ENCODE peak calls at places on chromosomes 6 and 20, in six cellular contexts. Y is esophagus squamous epithelium, S is heart left ventricle, V is adrenal gland, X is A549, U is testis. N is an unnamed sample.

GRCh38 chr20:4401601-4402000 is 320.1 kb upstream of the PRND start:
- DNase-seq in X (no peak), S (no peak), Y (no peak), U (no peak), V (no peak), N (no peak)

GRCh38 chr6:149815788-149816187 is 48.4 kb downstream of the LRP11 start:
- DNase-seq in S (no peak), Y (no peak), U (no peak), X (no peak), V (no peak), N (no peak)

GRCh38 chr6:118372413-118372812 is 175.7 kb upstream of the PLN start:
- DNase-seq in X (no peak), Y (no peak), S (peak), V (peak), U (peak), N (peak)

GRCh38 chr20:45407067-45407745 is 883 bp upstream of the DBNDD2 start:
- DNase-seq in V (peak), Y (no peak), X (no peak), U (peak), S (peak), N (no peak)

GRCh38 chr6:76876922-76877553 is 586.3 kb downstream of the HTR1B start:
- DNase-seq in S (peak), U (peak), Y (no peak), V (peak), X (peak), N (no peak)

GRCh38 chr20:7879883-7880282 is 60.4 kb downstream of the HAO1 start:
- DNase-seq in Y (no peak), U (no peak), V (no peak), S (no peak), X (peak), N (no peak)

GRCh38 chr6:36516991-36517390 is 30.3 kb downstream of the STK38 start:
- DNase-seq in S (no peak), Y (no peak), V (no peak), U (no peak), X (no peak), N (no peak)

GRCh38 chr6:139538366-139538765 is 163.9 kb upstream of the CITED2 start:
- DNase-seq in X (no peak), V (no peak), Y (no peak), U (no peak), S (no peak), N (no peak)

GRCh38 chr6:20302702-20303251 is 90.5 kb upstream of the MBOAT1 start:
- DNase-seq in X (no peak), Y (no peak), S (no peak), U (no peak), V (no peak), N (peak)

GRCh38 chr6:150196942-150197745 is 54.3 kb downstream of the PPP1R14C start:
- DNase-seq in V (no peak), X (no peak), U (no peak), Y (no peak), S (no peak), N (no peak)

GRCh38 chr6:33116881-33117711 is 41.3 kb downstream of the HLA-DPB1 start:
- DNase-seq in V (no peak), U (no peak), Y (no peak), X (no peak), S (no peak), N (no peak)

GRCh38 chr6:139114741-139115140 is 20.1 kb upstream of the HECA start:
- DNase-seq in Y (no peak), V (no peak), X (no peak), S (no peak), U (no peak), N (no peak)

GRCh38 chr6:33251390-33252012 is 20.2 kb downstream of the VPS52 start:
- DNase-seq in X (no peak), V (no peak), U (no peak), S (no peak), Y (no peak), N (peak)

GRCh38 chr20:23541330-23541729 is 27.0 kb downstream of the CST9L start:
- DNase-seq in U (no peak), S (no peak), Y (no peak), X (no peak), V (no peak), N (no peak)

GRCh38 chr6:137731960-137732616 is 135.0 kb upstream of the TNFAIP3 start:
- DNase-seq in V (no peak), S (no peak), U (no peak), Y (no peak), X (peak), N (no peak)

GRCh38 chr20:49697071-49697470 is 16.6 kb downstream of the B4GALT5 start:
- DNase-seq in X (no peak), U (no peak), Y (no peak), V (no peak), S (no peak), N (no peak)

GRCh38 chr6:12538881-12539357 is 177.6 kb upstream of the PHACTR1 start:
- DNase-seq in Y (no peak), V (peak), U (peak), S (peak), X (peak), N (no peak)

GRCh38 chr20:23143098-23143497 is 57.0 kb upstream of the CD93 start:
- DNase-seq in X (peak), U (peak), Y (no peak), V (peak), S (peak), N (no peak)

GRCh38 chr6:144683216-144684070 is 398.3 kb downstream of the UTRN start:
- DNase-seq in Y (no peak), X (no peak), U (no peak), S (no peak), V (no peak), N (no peak)

GRCh38 chr6:125793280-125793679 is 2.5 kb downstream of the NCOA7 start:
- DNase-seq in V (peak), S (peak), U (no peak), Y (no peak), X (no peak), N (no peak)

GRCh38 chr20:16260911-16261310 is 312.3 kb downstream of the KIF16B start:
- DNase-seq in X (no peak), U (no peak), V (no peak), Y (no peak), S (no peak), N (no peak)

GRCh38 chr20:52402514-52402913 is 210.9 kb upstream of the ZFP64 start:
- DNase-seq in Y (no peak), V (no peak), U (no peak), S (no peak), X (no peak), N (no peak)

GRCh38 chr20:13739726-13740649 is 44.7 kb downstream of the ESF1 start:
- DNase-seq in S (no peak), Y (no peak), X (no peak), U (no peak), V (no peak), N (no peak)

GRCh38 chr6:43221046-43221773 is 8.1 kb downstream of the DNPH1 start:
- DNase-seq in V (no peak), X (no peak), Y (no peak), S (no peak), U (no peak), N (no peak)

GRCh38 chr6:17907467-17908229 is 79.8 kb downstream of the KIF13A start:
- DNase-seq in U (peak), S (peak), V (peak), X (peak), Y (peak), N (peak)

GRCh38 chr20:14928083-14928482 is 590.7 kb upstream of the FLRT3 start:
- DNase-seq in U (no peak), Y (no peak), V (no peak), S (no peak), X (peak), N (peak)

GRCh38 chr6:16621002-16621401 is 140.3 kb downstream of the ATXN1 start:
- DNase-seq in U (no peak), S (no peak), Y (no peak), V (no peak), X (no peak), N (no peak)

GRCh38 chr6:102798631-102799030 is 1405.1 kb downstream of the GRIK2 start:
- DNase-seq in X (peak), S (no peak), U (peak), V (no peak), Y (no peak), N (no peak)

GRCh38 chr6:119526609-119527605 is 177.3 kb upstream of the MAN1A1 start:
- DNase-seq in U (no peak), X (no peak), S (no peak), V (no peak), Y (no peak), N (no peak)

GRCh38 chr20:44083220-44083933 is 103.6 kb downstream of the JPH2 start:
- DNase-seq in V (no peak), X (no peak), U (no peak), Y (no peak), S (peak), N (no peak)

GRCh38 chr6:5906340-5906670 is 100.4 kb downstream of the NRN1 start:
- DNase-seq in U (no peak), V (no peak), Y (no peak), S (no peak), X (no peak), N (no peak)

GRCh38 chr6:41536884-41537347 is 9.3 kb upstream of the FOXP4 start:
- DNase-seq in Y (no peak), V (no peak), U (no peak), S (no peak), X (no peak), N (peak)

DNA sequence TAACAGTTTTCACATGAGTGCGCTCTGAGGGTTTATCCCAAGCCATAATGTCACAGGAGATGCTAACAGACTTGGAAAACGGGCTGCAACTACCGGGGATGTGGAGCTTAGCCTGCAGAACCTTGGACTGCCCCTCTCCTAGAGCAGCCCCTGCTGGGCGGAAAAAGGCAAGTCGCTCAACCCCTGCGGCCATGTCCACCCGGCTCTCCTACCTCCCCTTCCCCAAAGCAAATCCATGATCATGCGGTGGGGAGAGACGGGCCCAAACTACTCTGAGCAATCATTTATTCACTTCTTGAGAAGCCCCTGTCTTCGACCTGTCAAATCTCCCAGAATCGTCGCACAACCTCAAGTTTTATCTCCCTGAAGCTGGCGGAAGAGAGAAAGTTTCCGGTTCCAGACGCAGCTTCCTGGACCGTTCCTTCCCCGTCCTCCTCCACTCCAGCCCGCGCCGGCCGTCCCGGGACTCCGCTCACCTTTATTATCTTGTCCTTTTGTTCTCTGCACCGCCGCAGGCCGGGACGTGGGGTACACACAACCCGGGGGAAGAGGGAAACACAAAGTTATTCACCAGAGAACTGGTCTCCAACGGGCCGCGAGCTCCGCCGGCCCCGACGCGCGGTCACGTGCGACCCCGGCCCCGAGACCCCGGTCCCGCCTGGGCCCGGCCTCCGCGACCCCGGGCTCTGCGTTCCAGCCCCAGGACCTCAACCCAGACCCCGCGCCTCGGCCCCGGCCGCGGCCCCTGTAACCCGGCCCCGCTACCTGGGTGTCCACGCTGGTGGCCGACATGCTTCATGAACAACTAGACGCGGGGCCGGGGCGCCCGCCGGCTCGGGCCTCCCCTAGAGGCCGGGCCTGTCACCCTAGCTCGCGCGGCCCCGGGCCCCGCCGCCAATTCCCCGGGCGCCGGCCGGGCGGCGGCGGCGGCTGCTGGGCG is 560 bp downstream of the YTHDF1 start:
- DNase-seq in S (peak), X (peak), V (no peak), Y (no peak), U (no peak), N (peak)
- TF ChIP-seq POLR2A in S (no peak), X (no peak), V (no peak), Y (no peak), U (no peak), N (no peak)

GRCh38 chr20:62066983-62067433 is 1.3 kb upstream of the TAF4 start:
- DNase-seq in S (no peak), Y (no peak), V (no peak), X (no peak), U (peak), N (peak)

GRCh38 chr20:62064788-62065668 is 653 bp downstream of the TAF4 start:
- DNase-seq in U (no peak), Y (no peak), X (no peak), S (no peak), V (no peak), N (peak)

GRCh38 chr20:62065669-62066338 is at the start of gene TAF4:
- DNase-seq in V (peak), S (peak), U (peak), X (peak), Y (no peak), N (peak)

GRCh38 chr20:62067547-62068260 is 2.0 kb upstream of the TAF4 start:
- DNase-seq in Y (no peak), V (no peak), U (no peak), S (no peak), X (no peak), N (no peak)

DNA sequence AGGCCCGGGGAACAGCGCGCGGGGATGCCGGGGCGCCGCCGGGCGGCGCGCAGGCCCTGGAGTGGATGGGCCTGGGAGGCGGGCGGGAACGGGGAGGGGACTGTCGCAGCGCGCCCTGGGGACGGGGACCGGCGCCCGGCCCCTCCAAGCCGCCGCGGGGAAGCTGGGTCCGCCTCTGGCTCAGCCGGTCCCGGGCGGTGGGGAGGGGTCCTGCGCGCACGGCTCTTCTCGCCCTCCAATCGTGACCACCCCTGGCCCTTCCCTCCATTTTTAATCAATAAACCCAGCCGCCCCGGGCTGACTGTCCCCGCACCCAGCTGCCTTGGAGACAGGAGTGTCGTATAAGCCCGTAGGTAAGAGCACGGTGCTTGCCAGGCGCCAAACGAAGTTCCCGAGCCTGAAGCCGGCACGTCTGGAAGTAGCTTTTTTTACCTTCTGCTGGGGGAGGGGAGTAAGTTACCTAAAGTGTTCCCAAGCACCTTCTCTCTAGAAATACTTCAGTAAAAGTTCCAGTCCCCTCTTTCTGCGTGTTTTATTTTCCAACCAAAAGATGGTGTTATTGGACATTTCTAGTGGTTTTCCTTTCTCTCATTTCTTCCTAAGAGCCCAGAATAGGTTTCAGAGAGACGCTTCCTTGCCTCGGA is 780 bp upstream of the TAF4 start:
- DNase-seq in S (peak), Y (no peak), V (peak), U (peak), X (peak), N (peak)
- TF ChIP-seq POLR2A in S (no peak), Y (no peak), V (no peak), U (no peak), X (no peak), N (peak)

GRCh38 chr6:160992323-160993314 is 1.1 kb downstream of the MAP3K4 start:
- DNase-seq in S (peak), Y (no peak), V (peak), X (peak), U (peak), N (peak)

GRCh38 chr6:160990847-160991410 is 640 bp upstream of the MAP3K4 start:
- DNase-seq in U (no peak), S (no peak), Y (no peak), X (no peak), V (no peak), N (no peak)

GRCh38 chr6:160995271-160995670 is 3.7 kb downstream of the MAP3K4 start:
- DNase-seq in S (no peak), X (no peak), V (no peak), Y (no peak), U (no peak), N (no peak)

GRCh38 chr6:160987265-160987664 is 4.3 kb upstream of the MAP3K4 start:
- DNase-seq in X (no peak), U (no peak), S (no peak), V (no peak), Y (no peak), N (no peak)

DNA sequence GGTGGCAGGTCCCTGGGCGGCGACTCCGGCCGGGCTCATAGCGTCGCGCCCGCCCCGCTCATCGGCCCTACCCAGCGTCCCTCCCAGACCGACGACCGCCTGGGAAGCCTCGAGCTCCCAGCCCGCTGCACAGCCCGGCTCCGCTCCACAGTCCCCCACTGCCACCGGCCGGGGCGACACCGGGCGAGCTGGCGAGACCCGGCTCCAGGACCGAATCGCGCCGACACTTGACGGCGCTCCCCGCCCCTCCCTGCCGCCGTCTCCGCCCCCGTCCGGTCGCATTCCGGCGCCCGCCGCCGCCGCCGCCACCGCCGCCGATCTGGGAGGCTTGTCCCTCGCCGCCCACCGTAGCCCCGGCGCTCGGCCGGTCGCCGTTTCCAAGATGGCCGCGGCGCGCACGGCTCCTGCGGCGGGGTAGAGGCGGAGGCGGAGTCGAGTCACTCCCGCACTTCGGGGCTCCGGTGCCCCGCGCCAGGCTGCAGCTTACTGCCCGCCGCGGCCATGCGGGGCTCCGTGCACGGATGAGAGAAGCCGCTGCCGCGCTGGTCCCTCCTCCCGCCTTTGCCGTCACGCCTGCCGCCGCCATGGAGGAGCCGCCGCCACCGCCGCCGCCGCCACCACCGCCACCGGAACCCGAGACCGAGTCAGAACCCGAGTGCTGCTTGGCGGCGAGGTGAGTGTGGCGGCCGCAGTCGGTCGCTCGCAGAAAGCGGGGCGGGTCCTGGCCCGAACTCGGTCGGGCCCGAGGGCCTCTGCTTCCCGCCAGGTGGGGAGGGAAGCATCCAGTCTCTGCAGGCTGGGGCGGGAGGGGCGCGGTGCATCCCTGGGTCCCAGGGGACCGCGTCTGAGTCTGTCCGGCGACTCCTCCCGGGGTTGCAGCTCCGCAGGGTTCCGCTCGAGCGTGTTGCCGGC is at the start of gene MAP3K4:
- DNase-seq in U (peak), X (peak), Y (peak), S (peak), V (peak), N (peak)
- TF ChIP-seq POLR2A in U (no peak), X (peak), Y (peak), S (no peak), V (peak), N (peak)

GRCh38 chr20:9441948-9442347 is 72.4 kb upstream of the LAMP5 start:
- DNase-seq in S (no peak), U (no peak), X (no peak), V (no peak), Y (no peak), N (no peak)
- TF ChIP-seq POLR2A in S (no peak), U (no peak), X (no peak), V (no peak), Y (no peak), N (no peak)

GRCh38 chr6:44237813-44238433 is 9.0 kb upstream of the HSP90AB1 start:
- DNase-seq in V (peak), Y (no peak), U (peak), X (peak), S (peak), N (peak)
- TF ChIP-seq POLR2A in V (peak), Y (peak), U (no peak), X (peak), S (no peak), N (peak)

GRCh38 chr6:52284460-52285173 is at the start of gene MCM3:
- DNase-seq in X (peak), U (peak), V (peak), S (peak), Y (peak), N (peak)
- TF ChIP-seq POLR2A in X (peak), U (no peak), V (no peak), S (no peak), Y (peak), N (peak)

N was measured in erythroblast.